ENCODE peak calls at places on chromosomes 3 and 15, in six cellular contexts. P is stomach; C is heart right ventricle; G is thyroid gland; O is psoas muscle; H is CD8-positive, alpha-beta T cell. U is an unnamed sample.

GRCh38 chr3:163946785-163947184 is 1131.5 kb downstream of the SI start:
- DNase-seq in P (no peak), C (no peak), G (no peak), O (no peak), H (no peak), U (no peak)

GRCh38 chr15:68478853-68479252 is 46.9 kb upstream of the ITGA11 start:
- DNase-seq in P (no peak), C (no peak), G (no peak), O (no peak), H (no peak), U (no peak)

GRCh38 chr3:25508901-25509300 is 80.8 kb downstream of the RARB start:
- DNase-seq in P (no peak), C (no peak), G (no peak), O (no peak), H (no peak), U (peak; percentile 76)

GRCh38 chr3:73070675-73071575 is 9.5 kb downstream of the EBLN2 start:
- DNase-seq in P (no peak), C (no peak), G (no peak), O (no peak), H (no peak), U (no peak)

GRCh38 chr3:165459924-165460540 is 263.8 kb upstream of the SLITRK3 start:
- DNase-seq in P (no peak), C (no peak), G (no peak), O (no peak), H (no peak), U (no peak)

GRCh38 chr3:100588251-100588650 is 21.1 kb upstream of the ADGRG7 start:
- DNase-seq in P (no peak), C (no peak), G (no peak), O (no peak), H (no peak), U (no peak)

GRCh38 chr3:161600185-161600584 is 103.6 kb downstream of the OTOL1 start:
- DNase-seq in P (no peak), C (no peak), G (peak; percentile 37), O (no peak), H (no peak), U (no peak)

GRCh38 chr15:100693451-100693850 is 91.1 kb downstream of the ASB7 start:
- DNase-seq in P (no peak), C (no peak), G (no peak), O (no peak), H (no peak), U (no peak)

GRCh38 chr3:182568756-182569155 is 224.5 kb upstream of the ATP11B start:
- DNase-seq in P (no peak), C (no peak), G (no peak), O (no peak), H (no peak), U (no peak)

GRCh38 chr15:84009616-84010015 is 226.0 kb upstream of the GOLGA6L4 start:
- DNase-seq in P (no peak), C (peak; percentile 13), G (no peak), O (no peak), H (no peak), U (no peak)

DNA sequence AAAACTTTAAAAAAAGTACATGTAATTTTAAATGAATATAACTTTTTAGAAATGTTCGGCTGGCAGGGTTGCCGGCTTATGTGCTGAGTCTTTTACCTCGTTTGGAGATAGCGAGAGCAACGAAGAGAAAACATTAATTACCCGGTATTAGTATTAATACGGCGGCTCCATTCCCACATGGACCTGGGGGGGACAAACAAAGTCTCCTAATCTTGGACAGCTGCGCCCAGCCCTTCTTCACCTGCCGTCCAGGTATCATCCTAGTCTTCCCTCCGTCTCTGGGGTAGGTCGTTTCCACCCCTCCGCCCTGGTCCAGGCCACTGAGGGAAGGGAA is 316 bp upstream of the DIS3L start:
- DNase-seq in P (no peak), C (no peak), G (no peak), O (no peak), H (no peak), U (no peak)
- H3K4me1 ChIP-seq in P (peaks cover 44% of the 10 kb centered on the region), C (peaks cover 17% of the 10 kb centered on the region), G (peaks cover 20% of the 10 kb centered on the region), O (peaks cover 23% of the 10 kb centered on the region), H (peaks cover 39% of the 10 kb centered on the region), U (peaks cover 60% of the 10 kb centered on the region)

DNA sequence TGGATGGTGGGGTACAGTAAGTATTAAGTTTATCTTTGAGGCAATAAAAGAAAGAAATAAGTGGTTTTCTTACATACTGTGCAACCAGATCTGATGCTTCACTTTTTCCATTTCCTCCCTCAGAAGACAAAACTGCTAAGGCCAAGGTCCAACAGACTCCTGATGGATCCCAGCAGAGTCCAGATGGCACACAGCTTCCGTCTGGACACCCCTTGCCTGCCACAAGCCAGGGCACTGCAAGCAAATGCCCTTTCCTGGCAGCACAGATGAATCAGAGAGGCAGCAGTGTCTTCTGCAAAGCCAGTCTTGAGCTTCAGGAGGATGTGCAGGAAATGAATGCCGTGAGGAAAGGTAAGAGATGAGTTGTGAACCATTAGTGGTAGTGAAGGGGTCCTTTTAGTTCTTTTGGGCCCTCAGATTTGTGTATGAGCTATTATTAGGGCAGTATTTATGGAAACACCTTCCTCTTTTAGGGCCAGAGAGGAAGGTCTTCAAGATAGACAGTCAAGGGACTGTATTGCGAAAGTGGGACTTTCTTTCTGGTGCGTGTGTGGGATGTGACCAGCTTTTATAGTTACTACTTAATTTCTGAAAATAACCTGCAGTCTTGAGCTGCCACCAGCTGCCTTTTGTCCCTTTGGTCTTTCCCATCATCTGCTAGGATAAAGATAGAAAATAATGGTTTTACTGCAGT is 4.6 kb downstream of the ALAS1 start:
- DNase-seq in P (no peak), C (no peak), G (no peak), O (no peak), H (no peak), U (no peak)
- H3K4me1 ChIP-seq in P (peaks cover 74% of the 10 kb centered on the region), C (peaks cover 49% of the 10 kb centered on the region), G (peaks cover 28% of the 10 kb centered on the region), O (peaks cover 34% of the 10 kb centered on the region), H (peaks cover 23% of the 10 kb centered on the region), U (peaks cover 20% of the 10 kb centered on the region)

DNA sequence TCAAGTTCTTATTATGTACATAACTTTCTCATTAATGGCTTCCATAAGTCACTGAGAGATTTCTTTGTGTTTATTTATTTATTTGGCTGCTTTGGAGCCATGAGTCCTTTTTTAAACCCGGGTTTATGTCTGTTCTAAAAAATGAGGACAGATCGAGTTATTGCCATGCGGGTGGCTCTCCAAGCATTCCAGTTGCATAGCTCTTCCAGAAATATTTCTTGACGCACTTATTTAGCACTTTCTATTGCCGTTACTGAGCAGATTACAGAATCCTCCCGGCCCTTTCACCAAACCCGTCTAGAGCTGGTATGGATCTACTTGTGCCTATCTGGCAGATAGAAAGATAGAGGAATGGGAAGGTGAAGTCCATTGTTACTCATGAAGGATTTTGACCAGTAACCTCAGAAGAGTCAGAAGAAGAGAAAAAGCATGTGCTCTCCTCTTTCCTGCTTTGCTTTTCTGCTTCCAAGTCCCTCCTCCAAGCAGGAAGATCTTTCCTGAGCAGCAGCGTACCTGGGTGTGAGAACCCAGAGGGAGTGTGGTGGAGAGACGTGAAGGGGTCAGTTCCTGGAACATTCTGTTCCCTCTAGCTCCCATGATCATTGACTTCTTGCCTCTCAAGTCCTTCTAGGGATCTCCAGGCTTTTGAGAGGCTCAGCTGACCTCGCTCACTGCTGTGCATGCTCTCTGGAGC is 112.8 kb downstream of the LPP start:
- DNase-seq in P (peak; percentile 53), C (no peak), G (peak; percentile 86), O (peak; percentile 35), H (no peak), U (peak; percentile 75)
- H3K4me1 ChIP-seq in P (peaks cover 82% of the 10 kb centered on the region), C (peaks cover 83% of the 10 kb centered on the region), G (peaks cover 46% of the 10 kb centered on the region), O (peaks cover 70% of the 10 kb centered on the region), H (no peaks in the 10 kb centered on the region), U (peaks cover 98% of the 10 kb centered on the region)

DNA sequence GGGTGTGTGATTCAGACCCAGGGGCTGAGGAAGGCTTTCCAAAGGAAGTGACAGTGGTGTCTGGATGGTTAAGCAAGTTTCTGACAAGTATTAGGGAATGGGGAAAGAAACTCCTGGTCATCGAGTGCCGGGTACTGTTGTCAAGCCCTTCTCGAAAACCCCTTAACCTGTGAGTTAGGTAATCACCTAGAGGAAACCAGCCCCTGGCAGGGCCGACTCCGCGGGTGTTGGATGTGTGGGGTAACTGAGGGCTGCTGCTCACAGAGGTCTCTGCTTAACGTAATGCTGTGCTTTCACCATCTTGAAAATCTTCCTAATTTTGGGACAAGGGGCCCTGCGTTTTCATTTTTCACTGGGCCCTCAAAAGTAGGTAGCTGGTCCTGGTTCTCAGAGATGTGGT is 66.9 kb downstream of the SMAD6 start:
- DNase-seq in P (no peak), C (no peak), G (no peak), O (no peak), H (no peak), U (no peak)
- H3K4me1 ChIP-seq in P (peaks cover 100% of the 10 kb centered on the region), C (peaks cover 52% of the 10 kb centered on the region), G (peaks cover 83% of the 10 kb centered on the region), O (peaks cover 16% of the 10 kb centered on the region), H (no peaks in the 10 kb centered on the region), U (peaks cover 89% of the 10 kb centered on the region)

U was measured in SJSA1.